ENCODE peak calls at places on chromosome 14, in six cellular contexts. One of them, this sample, is unnamed.

GRCh38 chr14:98961191-98961590 is 310.8 kb downstream of the BCL11B start:
- DNase-seq in HCT116: no peak
- DNase-seq in K562: no peak
- DNase-seq in A549: no peak
- DNase-seq in Panc1: no peak
- DNase-seq in GM23338: no peak
- DNase-seq in this sample: no peak

GRCh38 chr14:48582938-48583337 is 907.5 kb upstream of the MDGA2 start:
- DNase-seq in HCT116: no peak
- DNase-seq in K562: no peak
- DNase-seq in A549: no peak
- DNase-seq in Panc1: no peak
- DNase-seq in GM23338: no peak
- DNase-seq in this sample: no peak

GRCh38 chr14:65237023-65237814 is 134.9 kb upstream of the MAX start:
- DNase-seq in HCT116: no peak
- DNase-seq in K562: no peak
- DNase-seq in A549: no peak
- DNase-seq in Panc1: no peak
- DNase-seq in GM23338: no peak
- DNase-seq in this sample: no peak

GRCh38 chr14:102363182-102363952 is 626 bp downstream of the TECPR2 start:
- DNase-seq in HCT116: no peak
- DNase-seq in K562: peak
- DNase-seq in A549: peak
- DNase-seq in Panc1: no peak
- DNase-seq in GM23338: peak
- DNase-seq in this sample: no peak

GRCh38 chr14:100834441-100835277 is 8.7 kb downstream of the MEG3 start:
- DNase-seq in HCT116: no peak
- DNase-seq in K562: no peak
- DNase-seq in A549: no peak
- DNase-seq in Panc1: no peak
- DNase-seq in GM23338: no peak
- DNase-seq in this sample: no peak

GRCh38 chr14:61104358-61104757 is 123.3 kb downstream of the SLC38A6 start:
- DNase-seq in HCT116: no peak
- DNase-seq in K562: peak
- DNase-seq in A549: no peak
- DNase-seq in Panc1: no peak
- DNase-seq in GM23338: no peak
- DNase-seq in this sample: no peak

GRCh38 chr14:60204104-60204842 is 39.1 kb upstream of the DHRS7 start:
- DNase-seq in HCT116: no peak
- DNase-seq in K562: no peak
- DNase-seq in A549: no peak
- DNase-seq in Panc1: no peak
- DNase-seq in GM23338: peak
- DNase-seq in this sample: no peak

GRCh38 chr14:73237786-73238261 is 518 bp downstream of the PAPLN start:
- DNase-seq in HCT116: no peak
- DNase-seq in K562: no peak
- DNase-seq in A549: no peak
- DNase-seq in Panc1: no peak
- DNase-seq in GM23338: peak
- DNase-seq in this sample: peak

GRCh38 chr14:80390911-80391310 is 179.6 kb upstream of the DIO2 start:
- DNase-seq in HCT116: no peak
- DNase-seq in K562: no peak
- DNase-seq in A549: peak
- DNase-seq in Panc1: no peak
- DNase-seq in GM23338: peak
- DNase-seq in this sample: no peak

GRCh38 chr14:75453817-75454434 is 26.1 kb downstream of the JDP2 start:
- DNase-seq in HCT116: no peak
- DNase-seq in K562: peak
- DNase-seq in A549: no peak
- DNase-seq in Panc1: no peak
- DNase-seq in GM23338: peak
- DNase-seq in this sample: no peak

GRCh38 chr14:75049731-75050201 is 1.5 kb downstream of the MLH3 start:
- DNase-seq in HCT116: no peak
- DNase-seq in K562: no peak
- DNase-seq in A549: no peak
- DNase-seq in Panc1: no peak
- DNase-seq in GM23338: no peak
- DNase-seq in this sample: no peak

GRCh38 chr14:64438181-64438839 is 27.0 kb upstream of the AKAP5 start:
- DNase-seq in HCT116: peak
- DNase-seq in K562: no peak
- DNase-seq in A549: peak
- DNase-seq in Panc1: no peak
- DNase-seq in GM23338: no peak
- DNase-seq in this sample: no peak

GRCh38 chr14:75427482-75428229 is at the start of gene JDP2:
- DNase-seq in HCT116: peak
- DNase-seq in K562: peak
- DNase-seq in A549: peak
- DNase-seq in Panc1: no peak
- DNase-seq in GM23338: peak
- DNase-seq in this sample: peak

GRCh38 chr14:97337267-97337666 is 540.1 kb downstream of the VRK1 start:
- DNase-seq in HCT116: no peak
- DNase-seq in K562: no peak
- DNase-seq in A549: no peak
- DNase-seq in Panc1: no peak
- DNase-seq in GM23338: no peak
- DNase-seq in this sample: no peak
- TF ChIP-seq REST in HCT116: no peak
- TF ChIP-seq REST in K562: no peak
- TF ChIP-seq REST in A549: no peak
- TF ChIP-seq REST in Panc1: no peak
- TF ChIP-seq REST in GM23338: no peak
- TF ChIP-seq REST in this sample: no peak

GRCh38 chr14:94014375-94014774 is 11.8 kb upstream of the OTUB2 start:
- DNase-seq in HCT116: no peak
- DNase-seq in K562: no peak
- DNase-seq in A549: no peak
- DNase-seq in Panc1: no peak
- DNase-seq in GM23338: no peak
- DNase-seq in this sample: no peak

GRCh38 chr14:94010625-94011024 is 13.5 kb downstream of the CCDC197 start:
- DNase-seq in HCT116: no peak
- DNase-seq in K562: no peak
- DNase-seq in A549: no peak
- DNase-seq in Panc1: no peak
- DNase-seq in GM23338: no peak
- DNase-seq in this sample: no peak

GRCh38 chr14:94015223-94015622 is 10.9 kb upstream of the OTUB2 start:
- DNase-seq in HCT116: no peak
- DNase-seq in K562: no peak
- DNase-seq in A549: no peak
- DNase-seq in Panc1: no peak
- DNase-seq in GM23338: no peak
- DNase-seq in this sample: no peak

GRCh38 chr14:94009767-94010166 is 12.7 kb downstream of the CCDC197 start:
- DNase-seq in HCT116: no peak
- DNase-seq in K562: no peak
- DNase-seq in A549: no peak
- DNase-seq in Panc1: no peak
- DNase-seq in GM23338: no peak
- DNase-seq in this sample: no peak

GRCh38 chr14:94011795-94012194 is 14.3 kb upstream of the OTUB2 start:
- DNase-seq in HCT116: no peak
- DNase-seq in K562: no peak
- DNase-seq in A549: no peak
- DNase-seq in Panc1: no peak
- DNase-seq in GM23338: no peak
- DNase-seq in this sample: no peak
- TF ChIP-seq REST in HCT116: no peak
- TF ChIP-seq REST in K562: no peak
- TF ChIP-seq REST in A549: no peak
- TF ChIP-seq REST in Panc1: no peak
- TF ChIP-seq REST in GM23338: no peak
- TF ChIP-seq REST in this sample: no peak

DNA sequence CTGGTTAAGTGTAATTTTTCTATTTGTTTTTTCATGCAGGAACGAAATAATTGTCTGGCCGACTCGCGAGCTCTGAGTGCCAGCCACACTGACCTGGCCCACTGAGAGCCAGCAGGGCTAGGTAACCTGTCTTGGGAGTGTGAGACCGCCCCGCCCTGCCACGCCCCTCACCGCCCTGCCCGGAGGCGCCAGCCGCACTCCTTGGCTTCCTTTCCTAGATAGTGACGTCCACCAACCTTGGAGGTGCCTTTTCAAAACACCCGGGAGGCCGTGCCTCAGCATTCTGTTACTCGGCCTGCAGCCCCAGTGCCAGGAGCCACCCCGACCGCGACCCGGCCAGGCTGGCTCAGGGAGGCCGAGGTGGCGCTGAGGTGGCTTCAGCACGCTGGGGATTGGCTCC is 21.7 kb downstream of the XRCC3 start:
- DNase-seq in HCT116: no peak
- DNase-seq in K562: no peak
- DNase-seq in A549: no peak
- DNase-seq in Panc1: no peak
- DNase-seq in GM23338: no peak
- DNase-seq in this sample: no peak
- TF ChIP-seq REST in HCT116: no peak
- TF ChIP-seq REST in K562: no peak
- TF ChIP-seq REST in A549: no peak
- TF ChIP-seq REST in Panc1: no peak
- TF ChIP-seq REST in GM23338: no peak
- TF ChIP-seq REST in this sample: no peak

GRCh38 chr14:59046746-59047145 is 141.7 kb upstream of the DAAM1 start:
- DNase-seq in HCT116: no peak
- DNase-seq in K562: no peak
- DNase-seq in A549: no peak
- DNase-seq in Panc1: no peak
- DNase-seq in GM23338: no peak
- DNase-seq in this sample: no peak
- TF ChIP-seq REST in HCT116: no peak
- TF ChIP-seq REST in K562: no peak
- TF ChIP-seq REST in A549: no peak
- TF ChIP-seq REST in Panc1: no peak
- TF ChIP-seq REST in GM23338: no peak
- TF ChIP-seq REST in this sample: no peak

GRCh38 chr14:69094481-69094880 is 58.4 kb downstream of the DCAF5 start:
- DNase-seq in HCT116: no peak
- DNase-seq in K562: peak
- DNase-seq in A549: no peak
- DNase-seq in Panc1: no peak
- DNase-seq in GM23338: no peak
- DNase-seq in this sample: no peak

GRCh38 chr14:69097974-69098373 is 54.9 kb downstream of the DCAF5 start:
- DNase-seq in HCT116: no peak
- DNase-seq in K562: no peak
- DNase-seq in A549: no peak
- DNase-seq in Panc1: no peak
- DNase-seq in GM23338: peak
- DNase-seq in this sample: no peak

GRCh38 chr14:69092840-69093422 is 60.0 kb downstream of the DCAF5 start:
- DNase-seq in HCT116: no peak
- DNase-seq in K562: no peak
- DNase-seq in A549: no peak
- DNase-seq in Panc1: no peak
- DNase-seq in GM23338: no peak
- DNase-seq in this sample: no peak

GRCh38 chr14:69093551-69094421 is 59.1 kb downstream of the DCAF5 start:
- DNase-seq in HCT116: no peak
- DNase-seq in K562: no peak
- DNase-seq in A549: no peak
- DNase-seq in Panc1: no peak
- DNase-seq in GM23338: peak
- DNase-seq in this sample: no peak

DNA sequence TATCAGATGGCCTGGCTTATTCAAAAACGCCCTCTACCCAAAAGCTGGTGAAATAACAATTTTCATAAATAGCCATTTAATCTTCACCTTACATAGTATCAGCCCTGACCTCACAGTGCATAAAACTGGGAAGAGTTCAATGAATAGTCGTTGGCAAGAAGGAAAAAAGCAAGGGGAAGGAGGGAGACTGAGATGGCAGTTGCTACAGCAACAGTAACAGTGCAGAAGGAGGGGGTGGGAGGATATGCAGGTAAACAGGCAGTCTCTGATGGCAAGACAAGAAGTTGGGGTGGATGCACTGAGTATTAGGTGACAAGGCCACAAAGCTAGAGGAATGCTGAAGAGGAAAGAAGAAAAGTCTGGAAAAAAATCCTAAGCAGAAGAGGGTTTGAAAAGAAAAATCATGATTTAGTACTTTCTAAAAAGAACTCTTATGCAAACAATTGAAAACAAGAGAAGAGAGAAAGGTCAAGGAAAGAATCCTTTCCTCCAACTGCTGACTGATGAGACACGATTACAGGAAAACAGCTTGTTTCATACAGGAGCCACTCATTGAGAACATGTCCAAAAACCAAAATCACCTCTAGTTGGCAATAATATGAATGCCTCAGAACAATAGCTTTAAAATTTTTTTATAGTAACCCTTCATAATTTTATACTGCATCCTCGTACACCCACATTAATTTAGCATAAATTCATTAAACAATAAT is 56.0 kb downstream of the DCAF5 start:
- DNase-seq in HCT116: no peak
- DNase-seq in K562: no peak
- DNase-seq in A549: no peak
- DNase-seq in Panc1: no peak
- DNase-seq in GM23338: peak
- DNase-seq in this sample: no peak
- TF ChIP-seq REST in HCT116: no peak
- TF ChIP-seq REST in K562: no peak
- TF ChIP-seq REST in A549: no peak
- TF ChIP-seq REST in Panc1: no peak
- TF ChIP-seq REST in GM23338: no peak
- TF ChIP-seq REST in this sample: no peak

GRCh38 chr14:51581017-51581881 is 70.5 kb upstream of the FRMD6 start:
- DNase-seq in HCT116: no peak
- DNase-seq in K562: no peak
- DNase-seq in A549: peak
- DNase-seq in Panc1: no peak
- DNase-seq in GM23338: no peak
- DNase-seq in this sample: no peak
- TF ChIP-seq REST in HCT116: no peak
- TF ChIP-seq REST in K562: no peak
- TF ChIP-seq REST in A549: no peak
- TF ChIP-seq REST in Panc1: no peak
- TF ChIP-seq REST in GM23338: no peak
- TF ChIP-seq REST in this sample: no peak